ENCODE peak calls at places on chromosome 11, in five cellular contexts. W is neuronal stem cell, C is IMR-90, V is H1, E is mesenchymal stem cell. P is an unnamed sample.
A peak's percentile ranks its signal among the peaks of the same experiment; 100 is the strongest.

GRCh38 chr11:134346101-134346975 is 14.6 kb downstream of the GLB1L2 start:
- DNase-seq in V (peak; percentile 35), E (no peak), C (no peak), W (no peak), P (no peak)

GRCh38 chr11:45159781-45160365 is 13.4 kb downstream of the PRDM11 start:
- DNase-seq in W (no peak), V (no peak), E (no peak), C (no peak), P (no peak)

GRCh38 chr11:65425971-65426838 is 3.6 kb downstream of the NEAT1 start:
- DNase-seq in C (peak; percentile 89), E (peak; percentile 88), W (no peak), V (no peak), P (no peak)

GRCh38 chr11:108713076-108713790 is 48.4 kb downstream of the DDX10 start:
- DNase-seq in W (no peak), C (peak; percentile 73), E (peak; percentile 79), V (no peak), P (no peak)

GRCh38 chr11:107468596-107468995 is 11.0 kb upstream of the CWF19L2 start:
- DNase-seq in W (no peak), C (peak; percentile 35), E (peak; percentile 18), V (no peak), P (no peak)

GRCh38 chr11:44190883-44191230 is 95.4 kb downstream of the EXT2 start:
- DNase-seq in C (peak; percentile 38), W (no peak), E (no peak), V (no peak), P (peak; percentile 51)

GRCh38 chr11:76623171-76623883 is 47.2 kb downstream of the LRRC32 start:
- DNase-seq in V (no peak), E (peak; percentile 55), W (no peak), C (peak; percentile 72), P (no peak)

GRCh38 chr11:2751523-2752203 is 51.9 kb upstream of the KCNQ1OT1 start:
- DNase-seq in V (no peak), W (no peak), C (no peak), E (no peak), P (no peak)

GRCh38 chr11:72618801-72619200 is 55.4 kb downstream of the PDE2A start:
- DNase-seq in C (peak; percentile 8), V (no peak), E (peak; percentile 78), W (no peak), P (no peak)

GRCh38 chr11:27347361-27347760 is 15.7 kb downstream of the CCDC34 start:
- DNase-seq in C (no peak), V (no peak), E (no peak), W (no peak), P (no peak)

GRCh38 chr11:61695917-61696316 is 15.7 kb downstream of the DAGLA start:
- DNase-seq in V (peak; percentile 63), E (peak; percentile 83), W (no peak), C (peak; percentile 81), P (peak; percentile 52)

GRCh38 chr11:2701230-2701629 is 1.4 kb upstream of the KCNQ1OT1 start:
- DNase-seq in V (no peak), E (no peak), W (no peak), C (no peak), P (no peak)

GRCh38 chr11:99687320-99687719 is 666.6 kb downstream of the CNTN5 start:
- DNase-seq in E (no peak), V (no peak), W (no peak), C (no peak), P (peak; percentile 12)

GRCh38 chr11:58999291-58999680 is 60.0 kb downstream of the GLYATL1 start:
- DNase-seq in C (no peak), E (no peak), V (no peak), W (no peak), P (no peak)

GRCh38 chr11:134363592-134363991 is 31.8 kb downstream of the GLB1L2 start:
- DNase-seq in W (no peak), C (no peak), E (no peak), V (no peak), P (no peak)

GRCh38 chr11:56152333-56152732 is 7.8 kb downstream of the OR8K5 start:
- DNase-seq in C (no peak), W (no peak), E (no peak), V (no peak), P (no peak)

GRCh38 chr11:913043-913442 is 2.4 kb upstream of the CHID1 start:
- DNase-seq in W (no peak), C (no peak), V (no peak), E (no peak), P (no peak)

GRCh38 chr11:14065153-14065552 is 102.6 kb downstream of the SPON1 start:
- DNase-seq in V (no peak), C (no peak), E (no peak), W (no peak), P (no peak)

GRCh38 chr11:69644962-69645675 is 4.2 kb downstream of the CCND1 start:
- DNase-seq in E (no peak), W (no peak), C (no peak), V (no peak), P (no peak)
- H3K4me3 ChIP-seq in E (no peak overlapping the region), W (no peak overlapping the region), C (no peak overlapping the region), V (no peak overlapping the region), P (no peak overlapping the region)

GRCh38 chr11:12402691-12403120 is 25.3 kb downstream of the PARVA start:
- DNase-seq in C (no peak), E (no peak), W (no peak), V (no peak), P (no peak)
- H3K4ac ChIP-seq in C (peak overlapping the region; percentile 79), E (no peak overlapping the region), W (no peak overlapping the region), V (no peak overlapping the region), P (no peak overlapping the region)

DNA sequence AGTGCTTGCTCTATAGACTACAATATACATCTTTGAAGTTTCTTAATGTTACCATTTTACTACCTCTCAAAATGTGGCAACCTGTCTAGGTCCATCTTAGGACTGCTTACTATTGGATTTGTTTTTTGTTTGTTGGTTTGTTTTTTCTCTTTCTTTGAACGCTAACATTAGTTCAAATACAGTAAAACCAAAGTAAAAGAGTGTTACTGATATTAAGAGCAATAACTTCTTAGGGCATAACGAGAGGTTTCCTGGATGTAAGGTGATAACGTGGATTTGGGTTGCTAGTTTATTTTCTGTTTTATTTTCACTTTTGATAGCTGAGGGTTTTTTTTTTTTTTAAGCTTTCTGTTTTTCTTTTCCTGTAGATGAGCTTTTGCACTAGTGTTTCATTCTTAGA is 43.6 kb downstream of the TMEM135 start:
- DNase-seq in V (no peak), E (no peak), W (no peak), C (no peak), P (no peak)
- H3K4me3 ChIP-seq in V (no peak overlapping the region), E (no peak overlapping the region), W (no peak overlapping the region), C (no peak overlapping the region), P (no peak overlapping the region)

GRCh38 chr11:129944696-129945095 is 49.3 kb upstream of the NFRKB start:
- DNase-seq in V (no peak), C (no peak), E (no peak), W (no peak), P (no peak)

GRCh38 chr11:129946965-129947364 is 51.6 kb upstream of the NFRKB start:
- DNase-seq in E (no peak), V (no peak), W (no peak), C (no peak), P (no peak)

GRCh38 chr11:129947474-129947873 is 52.1 kb upstream of the NFRKB start:
- DNase-seq in V (peak; percentile 55), C (no peak), W (no peak), E (no peak), P (peak; percentile 42)

GRCh38 chr11:129945377-129945776 is 50.0 kb upstream of the NFRKB start:
- DNase-seq in E (no peak), V (no peak), C (no peak), W (no peak), P (no peak)

DNA sequence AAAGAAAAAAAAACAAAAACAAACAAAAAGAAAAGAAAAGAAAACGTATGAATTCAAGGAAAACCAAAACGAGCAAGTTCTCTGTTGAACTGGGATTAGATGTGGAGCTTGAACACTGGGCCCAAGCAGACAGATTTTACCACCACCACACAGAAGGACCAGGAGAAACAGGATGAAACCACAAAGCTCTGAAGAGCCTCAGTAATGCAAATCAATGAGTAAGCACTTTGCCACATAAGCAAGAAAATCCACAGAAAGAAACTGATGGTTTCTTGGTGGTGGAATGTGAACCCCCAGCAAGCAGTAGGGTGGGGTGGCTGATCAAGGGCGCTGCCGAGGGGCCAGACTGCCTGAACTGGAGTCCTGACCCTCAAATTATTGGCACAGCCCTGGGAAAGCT is 50.9 kb upstream of the NFRKB start:
- DNase-seq in W (no peak), E (peak; percentile 24), V (no peak), C (peak; percentile 27), P (no peak)
- H3K4ac ChIP-seq in W (no peak overlapping the region), E (no peak overlapping the region), V (no peak overlapping the region), C (no peak overlapping the region), P (no peak overlapping the region)

P was measured in mesendoderm.